ENCODE peak calls at places on chromosomes 16 and 17, in ten cellular contexts. One of them, this sample, is unnamed.

GRCh38 chr17:2396568-2397246 is 4.2 kb downstream of the MNT start:
- DNase-seq in CD8-positive, alpha-beta T cell: no peak
- DNase-seq in lower lobe of right lung: peak; percentile 95
- DNase-seq in fibroblast of the aortic adventitia: peak; percentile 98
- DNase-seq in mammary epithelial cell: peak; percentile 95
- DNase-seq in uterus: peak; percentile 95
- DNase-seq in epithelial cell of esophagus: peak; percentile 93
- DNase-seq in AG04449: peak; percentile 94
- DNase-seq in ovary: peak; percentile 97
- DNase-seq in A549: peak; percentile 86
- DNase-seq in this sample: no peak

GRCh38 chr17:60908324-60908723 is 230.7 kb downstream of the BCAS3 start:
- DNase-seq in CD8-positive, alpha-beta T cell: no peak
- DNase-seq in lower lobe of right lung: no peak
- DNase-seq in fibroblast of the aortic adventitia: no peak
- DNase-seq in mammary epithelial cell: no peak
- DNase-seq in uterus: no peak
- DNase-seq in epithelial cell of esophagus: no peak
- DNase-seq in AG04449: no peak
- DNase-seq in ovary: no peak
- DNase-seq in A549: no peak
- DNase-seq in this sample: no peak

GRCh38 chr16:3484328-3485096 is 10.8 kb downstream of the C16orf90 start:
- DNase-seq in CD8-positive, alpha-beta T cell: no peak
- DNase-seq in lower lobe of right lung: no peak
- DNase-seq in fibroblast of the aortic adventitia: no peak
- DNase-seq in mammary epithelial cell: no peak
- DNase-seq in uterus: no peak
- DNase-seq in epithelial cell of esophagus: no peak
- DNase-seq in AG04449: no peak
- DNase-seq in ovary: no peak
- DNase-seq in A549: no peak
- DNase-seq in this sample: no peak

GRCh38 chr17:80029235-80029974 is 6.3 kb downstream of the TBC1D16 start:
- DNase-seq in CD8-positive, alpha-beta T cell: no peak
- DNase-seq in lower lobe of right lung: peak; percentile 79
- DNase-seq in fibroblast of the aortic adventitia: peak; percentile 82
- DNase-seq in mammary epithelial cell: peak; percentile 26
- DNase-seq in uterus: peak; percentile 87
- DNase-seq in epithelial cell of esophagus: peak; percentile 20
- DNase-seq in AG04449: peak; percentile 16
- DNase-seq in ovary: peak; percentile 84
- DNase-seq in A549: no peak
- DNase-seq in this sample: peak; percentile 69

GRCh38 chr17:66542967-66543525 is 240.6 kb downstream of the PRKCA start:
- DNase-seq in CD8-positive, alpha-beta T cell: no peak
- DNase-seq in lower lobe of right lung: no peak
- DNase-seq in fibroblast of the aortic adventitia: peak; percentile 73
- DNase-seq in mammary epithelial cell: no peak
- DNase-seq in uterus: no peak
- DNase-seq in epithelial cell of esophagus: no peak
- DNase-seq in AG04449: no peak
- DNase-seq in ovary: no peak
- DNase-seq in A549: no peak
- DNase-seq in this sample: no peak

GRCh38 chr16:59385953-59386352 is 651.8 kb upstream of the GOT2 start:
- DNase-seq in CD8-positive, alpha-beta T cell: no peak
- DNase-seq in lower lobe of right lung: no peak
- DNase-seq in fibroblast of the aortic adventitia: peak; percentile 2
- DNase-seq in mammary epithelial cell: peak; percentile 12
- DNase-seq in uterus: no peak
- DNase-seq in epithelial cell of esophagus: no peak
- DNase-seq in AG04449: peak; percentile 85
- DNase-seq in ovary: no peak
- DNase-seq in A549: no peak
- DNase-seq in this sample: peak; percentile 11

GRCh38 chr17:76582660-76583059 is 3.0 kb downstream of the ST6GALNAC2 start:
- DNase-seq in CD8-positive, alpha-beta T cell: no peak
- DNase-seq in lower lobe of right lung: no peak
- DNase-seq in fibroblast of the aortic adventitia: no peak
- DNase-seq in mammary epithelial cell: peak; percentile 90
- DNase-seq in uterus: no peak
- DNase-seq in epithelial cell of esophagus: peak; percentile 92
- DNase-seq in AG04449: no peak
- DNase-seq in ovary: no peak
- DNase-seq in A549: no peak
- DNase-seq in this sample: no peak

GRCh38 chr16:4404247-4404966 is 12.0 kb downstream of the CORO7 start:
- DNase-seq in CD8-positive, alpha-beta T cell: no peak
- DNase-seq in lower lobe of right lung: peak; percentile 49
- DNase-seq in fibroblast of the aortic adventitia: no peak
- DNase-seq in mammary epithelial cell: no peak
- DNase-seq in uterus: peak; percentile 40
- DNase-seq in epithelial cell of esophagus: peak; percentile 69
- DNase-seq in AG04449: no peak
- DNase-seq in ovary: peak; percentile 23
- DNase-seq in A549: peak; percentile 77
- DNase-seq in this sample: no peak

GRCh38 chr17:17443173-17443572 is 33.6 kb upstream of the MED9 start:
- DNase-seq in CD8-positive, alpha-beta T cell: no peak
- DNase-seq in lower lobe of right lung: no peak
- DNase-seq in fibroblast of the aortic adventitia: no peak
- DNase-seq in mammary epithelial cell: no peak
- DNase-seq in uterus: no peak
- DNase-seq in epithelial cell of esophagus: no peak
- DNase-seq in AG04449: no peak
- DNase-seq in ovary: no peak
- DNase-seq in A549: no peak
- DNase-seq in this sample: no peak

GRCh38 chr17:76200354-76200753 is 39.9 kb downstream of the RNF157 start:
- DNase-seq in CD8-positive, alpha-beta T cell: no peak
- DNase-seq in lower lobe of right lung: no peak
- DNase-seq in fibroblast of the aortic adventitia: no peak
- DNase-seq in mammary epithelial cell: no peak
- DNase-seq in uterus: no peak
- DNase-seq in epithelial cell of esophagus: no peak
- DNase-seq in AG04449: no peak
- DNase-seq in ovary: no peak
- DNase-seq in A549: no peak
- DNase-seq in this sample: no peak

DNA sequence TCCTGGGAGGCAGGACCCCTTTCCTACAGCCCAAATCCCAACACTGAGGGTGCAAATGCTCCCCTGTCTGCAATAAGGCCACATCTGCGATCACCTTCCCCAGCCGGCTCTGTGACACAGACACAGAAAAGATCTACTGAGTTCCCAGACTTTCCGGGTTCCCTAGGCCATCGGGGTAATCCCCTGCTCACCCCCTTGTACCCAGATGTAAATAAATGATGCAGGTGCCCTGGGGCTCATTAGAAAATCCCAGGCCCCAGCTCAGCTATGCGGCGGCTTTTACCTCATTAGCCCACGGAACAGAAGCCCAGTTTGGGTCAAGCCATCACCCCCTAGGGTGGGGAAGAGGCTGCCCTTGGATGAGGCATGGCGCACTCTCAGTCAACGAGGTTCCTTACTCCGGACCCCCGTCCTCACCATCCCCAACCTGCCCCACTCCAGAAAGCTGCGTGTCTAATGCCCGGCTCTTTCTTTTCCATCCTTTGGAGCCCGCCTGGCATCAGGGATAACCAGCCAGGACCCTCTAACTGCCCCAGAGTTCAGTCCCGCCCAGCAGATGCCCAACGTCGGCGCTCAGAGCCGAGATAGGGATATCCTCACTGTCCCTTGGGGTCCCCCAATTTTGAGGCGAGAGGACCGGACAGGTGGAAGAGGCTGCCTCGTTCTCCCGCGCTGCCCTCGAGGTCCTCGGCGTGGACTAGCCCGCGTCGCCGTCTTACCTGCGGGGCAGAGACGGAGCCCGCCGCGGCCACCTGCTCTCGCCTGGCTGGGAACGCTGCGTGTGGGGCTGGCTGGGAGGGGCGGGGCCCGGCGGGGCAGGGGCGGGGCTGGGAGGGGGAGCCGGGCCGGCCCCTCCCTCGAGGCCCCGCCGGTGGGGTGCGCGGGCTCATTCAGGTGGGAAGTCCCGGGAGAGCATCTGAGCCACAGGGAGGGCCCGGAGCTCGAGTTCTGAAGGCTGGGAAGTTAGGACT is at the start of gene ZNF385C:
- DNase-seq in CD8-positive, alpha-beta T cell: no peak
- DNase-seq in lower lobe of right lung: no peak
- DNase-seq in fibroblast of the aortic adventitia: no peak
- DNase-seq in mammary epithelial cell: no peak
- DNase-seq in uterus: no peak
- DNase-seq in epithelial cell of esophagus: no peak
- DNase-seq in AG04449: no peak
- DNase-seq in ovary: peak; percentile 36
- DNase-seq in A549: no peak
- DNase-seq in this sample: no peak
- H3K4me3 ChIP-seq in CD8-positive, alpha-beta T cell: peak within 1 kb of the TSS; percentile 47
- H3K4me3 ChIP-seq in lower lobe of right lung: peak within 1 kb of the TSS; percentile 32
- H3K4me3 ChIP-seq in fibroblast of the aortic adventitia: no peak within 1 kb of the TSS
- H3K4me3 ChIP-seq in mammary epithelial cell: no peak within 1 kb of the TSS
- H3K4me3 ChIP-seq in uterus: no peak within 1 kb of the TSS
- H3K4me3 ChIP-seq in epithelial cell of esophagus: no peak within 1 kb of the TSS
- H3K4me3 ChIP-seq in AG04449: no peak within 1 kb of the TSS
- H3K4me3 ChIP-seq in ovary: no peak within 1 kb of the TSS
- H3K4me3 ChIP-seq in A549: no peak within 1 kb of the TSS
- H3K4me3 ChIP-seq in this sample: no peak within 1 kb of the TSS

GRCh38 chr16:10314811-10315210 is 71.0 kb upstream of the ATF7IP2 start:
- DNase-seq in CD8-positive, alpha-beta T cell: no peak
- DNase-seq in lower lobe of right lung: no peak
- DNase-seq in fibroblast of the aortic adventitia: peak; percentile 8
- DNase-seq in mammary epithelial cell: peak; percentile 53
- DNase-seq in uterus: no peak
- DNase-seq in epithelial cell of esophagus: peak; percentile 47
- DNase-seq in AG04449: no peak
- DNase-seq in ovary: no peak
- DNase-seq in A549: no peak
- DNase-seq in this sample: no peak
- TF ChIP-seq CTCF in CD8-positive, alpha-beta T cell: peak; percentile 68
- TF ChIP-seq CTCF in lower lobe of right lung: no peak
- TF ChIP-seq CTCF in fibroblast of the aortic adventitia: no peak
- TF ChIP-seq CTCF in mammary epithelial cell: peak; percentile 11
- TF ChIP-seq CTCF in uterus: no peak
- TF ChIP-seq CTCF in epithelial cell of esophagus: peak; percentile 12
- TF ChIP-seq CTCF in AG04449: no peak
- TF ChIP-seq CTCF in ovary: no peak
- TF ChIP-seq CTCF in A549: peak; percentile 27
- TF ChIP-seq CTCF in this sample: no peak

DNA sequence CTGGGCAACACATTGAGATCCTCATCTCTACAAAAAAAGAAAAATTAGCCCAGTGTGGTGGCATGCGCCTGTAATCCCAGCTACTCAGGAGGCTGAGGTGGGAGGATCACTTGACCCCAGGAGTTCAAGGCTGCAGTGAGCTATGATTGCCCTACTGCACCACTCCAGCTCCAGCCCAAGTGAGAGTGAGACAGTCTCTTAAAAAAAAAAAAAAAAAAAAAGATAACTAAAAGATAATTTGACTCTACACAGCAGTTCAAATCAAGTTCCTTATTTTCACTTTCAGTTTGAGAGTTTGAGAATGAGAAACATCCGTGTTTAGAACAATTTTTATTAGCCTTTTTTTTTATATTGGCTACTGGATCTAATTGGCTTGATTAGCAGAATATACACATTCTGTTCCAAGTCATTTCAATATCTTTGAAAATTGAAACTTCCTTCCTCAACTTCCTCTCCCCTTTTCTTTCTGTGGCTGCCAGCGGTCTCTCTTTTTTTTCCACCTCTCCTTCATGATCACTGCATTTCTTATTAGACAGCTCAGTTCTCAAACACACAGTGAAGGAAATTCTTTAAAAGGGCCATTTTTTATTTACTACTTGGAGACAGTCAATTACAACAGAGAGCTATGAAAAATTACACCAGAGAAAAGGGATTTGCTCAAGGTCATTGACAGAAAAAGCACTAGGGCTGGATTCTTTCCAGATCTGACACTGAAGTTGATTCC is 4.5 kb upstream of the ACSF2 start:
- DNase-seq in CD8-positive, alpha-beta T cell: no peak
- DNase-seq in lower lobe of right lung: no peak
- DNase-seq in fibroblast of the aortic adventitia: peak; percentile 27
- DNase-seq in mammary epithelial cell: no peak
- DNase-seq in uterus: no peak
- DNase-seq in epithelial cell of esophagus: no peak
- DNase-seq in AG04449: no peak
- DNase-seq in ovary: no peak
- DNase-seq in A549: no peak
- DNase-seq in this sample: no peak
- H3K4me3 ChIP-seq in CD8-positive, alpha-beta T cell: peak overlapping the region; percentile 22
- H3K4me3 ChIP-seq in lower lobe of right lung: peak overlapping the region; percentile 20
- H3K4me3 ChIP-seq in fibroblast of the aortic adventitia: peak overlapping the region; percentile 17
- H3K4me3 ChIP-seq in mammary epithelial cell: peak overlapping the region; percentile 69
- H3K4me3 ChIP-seq in uterus: no peak overlapping the region
- H3K4me3 ChIP-seq in epithelial cell of esophagus: no peak overlapping the region
- H3K4me3 ChIP-seq in AG04449: peak overlapping the region; percentile 18
- H3K4me3 ChIP-seq in ovary: peak overlapping the region; percentile 11
- H3K4me3 ChIP-seq in A549: no peak overlapping the region
- H3K4me3 ChIP-seq in this sample: no peak overlapping the region

GRCh38 chr16:82031116-82032084 is 3.7 kb upstream of the HSD17B2 start:
- DNase-seq in CD8-positive, alpha-beta T cell: no peak
- DNase-seq in lower lobe of right lung: no peak
- DNase-seq in fibroblast of the aortic adventitia: peak; percentile 63
- DNase-seq in mammary epithelial cell: peak; percentile 65
- DNase-seq in uterus: no peak
- DNase-seq in epithelial cell of esophagus: peak; percentile 80
- DNase-seq in AG04449: no peak
- DNase-seq in ovary: no peak
- DNase-seq in A549: peak; percentile 50
- DNase-seq in this sample: peak; percentile 19
- TF ChIP-seq CTCF in CD8-positive, alpha-beta T cell: no peak
- TF ChIP-seq CTCF in lower lobe of right lung: peak; percentile 55
- TF ChIP-seq CTCF in fibroblast of the aortic adventitia: peak; percentile 55
- TF ChIP-seq CTCF in mammary epithelial cell: peak; percentile 74
- TF ChIP-seq CTCF in uterus: peak; percentile 56
- TF ChIP-seq CTCF in epithelial cell of esophagus: peak; percentile 79
- TF ChIP-seq CTCF in AG04449: peak; percentile 51
- TF ChIP-seq CTCF in ovary: no peak
- TF ChIP-seq CTCF in A549: peak; percentile 42
- TF ChIP-seq CTCF in this sample: peak; percentile 60

GRCh38 chr16:27551046-27551445 is 1.1 kb downstream of the KATNIP start:
- DNase-seq in CD8-positive, alpha-beta T cell: no peak
- DNase-seq in lower lobe of right lung: no peak
- DNase-seq in fibroblast of the aortic adventitia: no peak
- DNase-seq in mammary epithelial cell: no peak
- DNase-seq in uterus: no peak
- DNase-seq in epithelial cell of esophagus: no peak
- DNase-seq in AG04449: no peak
- DNase-seq in ovary: no peak
- DNase-seq in A549: no peak
- DNase-seq in this sample: no peak
- H3K4me3 ChIP-seq in CD8-positive, alpha-beta T cell: no peak overlapping the region
- H3K4me3 ChIP-seq in lower lobe of right lung: no peak overlapping the region
- H3K4me3 ChIP-seq in fibroblast of the aortic adventitia: peak overlapping the region; percentile 99
- H3K4me3 ChIP-seq in mammary epithelial cell: no peak overlapping the region
- H3K4me3 ChIP-seq in uterus: peak overlapping the region; percentile 74
- H3K4me3 ChIP-seq in epithelial cell of esophagus: no peak overlapping the region
- H3K4me3 ChIP-seq in AG04449: peak overlapping the region; percentile 77
- H3K4me3 ChIP-seq in ovary: no peak overlapping the region
- H3K4me3 ChIP-seq in A549: peak overlapping the region; percentile 81
- H3K4me3 ChIP-seq in this sample: peak overlapping the region; percentile 83

This sample was measured in HFF-Myc.